ENCODE peak calls at places on chromosome 2, in eight cellular contexts. G is endothelial cell of umbilical vein, V is PC-3, M is GM23338, J is HepG2, N is PC-9, S is neural progenitor cell, Q is GM12878. H is an unnamed sample.

GRCh38 chr2:218291934-218292699 is at the start of gene TMBIM1:
- DNase-seq in G (peak; percentile 69), V (peak; percentile 50), M (peak; percentile 86), J (peak; percentile 72), N (peak; percentile 38), S (peak; percentile 89), Q (no peak), H (no peak)

GRCh38 chr2:120448427-120448826 is 102.5 kb downstream of the INHBB start:
- DNase-seq in G (no peak), V (no peak), M (no peak), J (no peak), N (no peak), S (no peak), Q (no peak), H (no peak)

GRCh38 chr2:121049921-121050585 is 234.9 kb downstream of the TFCP2L1 start:
- DNase-seq in G (no peak), V (no peak), M (no peak), J (no peak), N (no peak), S (no peak), Q (no peak), H (no peak)

GRCh38 chr2:149112713-149113112 is 74.2 kb downstream of the LYPD6B start:
- DNase-seq in G (no peak), V (no peak), M (no peak), J (no peak), N (no peak), S (no peak), Q (no peak), H (no peak)

GRCh38 chr2:64937341-64938230 is 51.6 kb upstream of the SLC1A4 start:
- DNase-seq in G (no peak), V (no peak), M (no peak), J (no peak), N (no peak), S (no peak), Q (peak; percentile 77), H (no peak)

GRCh38 chr2:111099402-111099801 is 21.3 kb upstream of the BCL2L11 start:
- DNase-seq in G (no peak), V (no peak), M (no peak), J (no peak), N (no peak), S (no peak), Q (no peak), H (no peak)

GRCh38 chr2:28382755-28383154 is 9.9 kb upstream of the FOSL2 start:
- DNase-seq in G (no peak), V (no peak), M (no peak), J (no peak), N (no peak), S (no peak), Q (no peak), H (no peak)

GRCh38 chr2:86368181-86368824 is 30.9 kb upstream of the REEP1 start:
- DNase-seq in G (peak; percentile 57), V (peak; percentile 49), M (peak; percentile 85), J (peak; percentile 43), N (peak; percentile 36), S (peak; percentile 85), Q (no peak), H (no peak)

GRCh38 chr2:216951166-216951565 is 91.3 kb upstream of the TNP1 start:
- DNase-seq in G (no peak), V (no peak), M (no peak), J (no peak), N (no peak), S (no peak), Q (no peak), H (no peak)

GRCh38 chr2:4020649-4021048 is 317.3 kb downstream of the DCDC2C start:
- DNase-seq in G (no peak), V (no peak), M (no peak), J (no peak), N (no peak), S (no peak), Q (no peak), H (no peak)

GRCh38 chr2:31038385-31038784 is 99.9 kb downstream of the GALNT14 start:
- DNase-seq in G (no peak), V (no peak), M (peak; percentile 90), J (peak; percentile 10), N (no peak), S (peak; percentile 51), Q (no peak), H (no peak)

GRCh38 chr2:222319576-222320440 is 21.0 kb upstream of the PAX3 start:
- DNase-seq in G (no peak), V (no peak), M (peak; percentile 69), J (no peak), N (no peak), S (no peak), Q (no peak), H (no peak)

GRCh38 chr2:232894251-232894650 is 24.2 kb downstream of the SNORC start:
- DNase-seq in G (no peak), V (no peak), M (no peak), J (no peak), N (no peak), S (no peak), Q (no peak), H (no peak)

GRCh38 chr2:223824301-223824700 is 13.1 kb downstream of the AP1S3 start:
- DNase-seq in G (no peak), V (no peak), M (no peak), J (no peak), N (no peak), S (no peak), Q (no peak), H (no peak)

GRCh38 chr2:191245869-191246531 is 796 bp downstream of the MYO1B start:
- DNase-seq in G (peak; percentile 60), V (peak; percentile 75), M (peak; percentile 97), J (peak; percentile 88), N (peak; percentile 50), S (peak; percentile 94), Q (no peak), H (no peak)

DNA sequence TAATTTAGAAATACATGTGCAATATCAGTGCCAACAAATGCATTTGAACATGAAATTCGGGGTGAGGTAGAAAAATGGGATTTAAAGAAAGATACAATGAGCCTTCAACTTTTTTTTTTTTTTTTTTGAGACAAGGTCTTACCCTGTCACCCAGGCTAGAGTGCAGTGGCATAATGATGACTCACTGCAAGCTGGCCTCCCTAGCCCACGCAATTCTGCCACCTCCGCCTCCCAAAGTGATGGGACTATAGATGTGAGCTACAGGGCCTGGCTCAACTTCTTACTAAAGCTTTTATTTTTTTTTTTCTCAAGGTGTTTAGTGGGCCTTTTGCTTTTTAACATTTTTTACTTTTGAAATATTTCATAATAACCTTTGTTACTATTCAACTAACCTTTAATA is 365.6 kb downstream of the LRRTM4 start:
- DNase-seq in G (no peak), V (no peak), M (no peak), J (no peak), N (no peak), S (no peak), Q (no peak), H (no peak)
- TF ChIP-seq EZH2 in G (no peak), V (no peak), M (no peak), J (no peak), N (no peak), S (no peak), Q (no peak), H (no peak)

DNA sequence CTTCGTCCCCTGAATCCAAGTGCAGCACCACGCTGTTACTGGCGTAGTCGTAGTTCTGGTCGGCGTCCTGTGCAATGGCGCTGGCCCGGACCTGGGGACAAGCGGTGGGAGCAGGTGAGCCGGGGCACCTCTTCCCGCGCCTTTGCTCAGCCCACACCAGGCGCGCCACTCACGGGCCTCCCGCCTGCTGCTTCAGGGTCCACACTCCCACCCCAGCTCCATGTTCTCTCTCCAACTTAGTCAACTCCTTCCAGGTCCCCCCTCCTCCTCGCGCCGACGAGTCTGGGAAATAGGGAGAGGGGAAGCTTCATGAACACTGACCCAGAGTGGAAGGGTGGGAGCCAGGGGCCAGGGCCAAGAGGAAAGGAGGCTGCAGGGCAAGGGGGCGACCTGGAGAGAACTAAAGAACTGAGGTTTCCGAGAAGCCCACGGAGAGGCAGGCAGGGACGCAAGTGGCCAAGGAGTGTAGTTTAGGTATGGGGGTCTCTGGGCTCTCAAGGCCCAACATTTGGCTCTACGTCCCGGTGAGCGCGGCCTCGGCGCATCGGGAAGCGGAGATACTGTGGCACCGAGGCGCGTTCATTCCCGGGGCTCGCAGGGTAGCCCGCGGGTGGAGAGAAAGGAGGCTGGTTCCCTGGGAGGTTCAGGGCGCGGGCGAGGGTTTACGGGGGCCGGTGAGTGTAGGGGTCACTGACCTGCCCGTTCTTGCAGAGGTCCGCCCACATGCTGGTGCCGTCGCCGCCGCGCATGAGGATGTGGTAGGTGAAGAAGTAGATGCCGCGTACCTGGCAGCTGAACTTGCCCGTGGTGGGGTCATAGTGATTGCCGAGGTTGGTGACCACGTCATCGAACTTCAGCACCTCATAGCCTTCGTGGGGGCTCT is 1.4 kb downstream of the C1QL2 start:
- DNase-seq in G (no peak), V (no peak), M (peak; percentile 57), J (no peak), N (no peak), S (no peak), Q (no peak), H (no peak)
- TF ChIP-seq EZH2 in G (peak; percentile 70), V (no peak), M (peak; percentile 65), J (no peak), N (no peak), S (peak; percentile 94), Q (no peak), H (peak; percentile 86)

GRCh38 chr2:14815201-14815600 is 182.7 kb downstream of the LRATD1 start:
- DNase-seq in G (no peak), V (no peak), M (no peak), J (no peak), N (no peak), S (no peak), Q (no peak), H (no peak)

GRCh38 chr2:14816069-14816738 is 183.7 kb downstream of the LRATD1 start:
- DNase-seq in G (no peak), V (no peak), M (no peak), J (no peak), N (no peak), S (no peak), Q (no peak), H (no peak)

GRCh38 chr2:14817848-14818247 is 185.3 kb downstream of the LRATD1 start:
- DNase-seq in G (no peak), V (no peak), M (no peak), J (no peak), N (no peak), S (no peak), Q (no peak), H (no peak)
- TF ChIP-seq EZH2 in G (no peak), V (no peak), M (no peak), J (no peak), N (no peak), S (no peak), Q (no peak), H (no peak)

GRCh38 chr2:129722306-129723020 is 257.0 kb upstream of the RAB6C start:
- DNase-seq in G (no peak), V (no peak), M (peak; percentile 51), J (no peak), N (no peak), S (no peak), Q (no peak), H (no peak)

GRCh38 chr2:129721841-129722240 is 257.6 kb upstream of the RAB6C start:
- DNase-seq in G (no peak), V (no peak), M (peak; percentile 17), J (no peak), N (no peak), S (no peak), Q (no peak), H (no peak)

GRCh38 chr2:129724021-129724757 is 255.3 kb upstream of the RAB6C start:
- DNase-seq in G (no peak), V (no peak), M (no peak), J (no peak), N (no peak), S (no peak), Q (no peak), H (no peak)

GRCh38 chr2:129720761-129721160 is 258.7 kb upstream of the RAB6C start:
- DNase-seq in G (no peak), V (no peak), M (no peak), J (no peak), N (no peak), S (no peak), Q (no peak), H (no peak)

GRCh38 chr2:129723277-129724020 is 256.0 kb upstream of the RAB6C start:
- DNase-seq in G (no peak), V (no peak), M (no peak), J (no peak), N (no peak), S (no peak), Q (no peak), H (no peak)
- TF ChIP-seq EZH2 in G (no peak), V (no peak), M (no peak), J (no peak), N (no peak), S (no peak), Q (no peak), H (no peak)

H was measured in keratinocyte.